ENCODE peak calls at places on chromosomes 16 and 17, in four cellular contexts. T is HCT116, L is HepG2, J is K562. H is an unnamed sample.

GRCh38 chr16:57530531-57531252 is 5.7 kb downstream of the CCDC102A start:
- DNase-seq in J (no peak), L (no peak), T (no peak), H (no peak)

GRCh38 chr17:70071127-70071526 is 3.9 kb upstream of the KCNJ16 start:
- DNase-seq in L (no peak), J (no peak), T (no peak), H (no peak)

GRCh38 chr16:76389126-76389525 is 111.9 kb downstream of the CNTNAP4 start:
- DNase-seq in J (no peak), L (no peak), T (no peak), H (no peak)

GRCh38 chr16:68342620-68343019 is 31.8 kb downstream of the PRMT7 start:
- DNase-seq in L (no peak), J (no peak), T (no peak), H (no peak)

GRCh38 chr16:58016841-58017446 is 8.6 kb upstream of the MMP15 start:
- DNase-seq in L (no peak), J (no peak), T (no peak), H (no peak)

GRCh38 chr16:57998484-57998883 is 2.0 kb downstream of the ZNF319 start:
- DNase-seq in L (no peak), J (peak), T (no peak), H (no peak)

GRCh38 chr17:15883617-15884111 is 61.3 kb upstream of the ADORA2B start:
- DNase-seq in L (no peak), J (peak), T (peak), H (peak)

GRCh38 chr17:38883592-38884526 is 14.0 kb downstream of the LASP1 start:
- DNase-seq in L (no peak), J (no peak), T (no peak), H (no peak)

GRCh38 chr16:25298165-25298872 is 40.7 kb upstream of the ZKSCAN2 start:
- DNase-seq in L (peak), T (no peak), J (no peak), H (peak)

GRCh38 chr17:21500064-21500463 is 123.9 kb downstream of the KCNJ12 start:
- DNase-seq in T (no peak), J (no peak), L (no peak), H (no peak)

GRCh38 chr17:42913981-42914617 is 13.5 kb downstream of the G6PC1 start:
- DNase-seq in L (no peak), J (no peak), T (no peak), H (no peak)

GRCh38 chr17:43477832-43478634 is 5.7 kb upstream of the DHX8 start:
- DNase-seq in J (no peak), T (no peak), L (peak), H (no peak)

GRCh38 chr17:78133971-78134898 is 3.7 kb downstream of the TMC8 start:
- DNase-seq in T (peak), L (peak), J (peak), H (no peak)

GRCh38 chr16:82137819-82138177 is 32.2 kb downstream of the MPHOSPH6 start:
- DNase-seq in J (peak), T (no peak), L (no peak), H (no peak)

GRCh38 chr16:78235168-78235800 is 135.8 kb downstream of the WWOX start:
- DNase-seq in L (peak), T (peak), J (peak), H (peak)

GRCh38 chr16:23435500-23435899 is 17.5 kb downstream of the COG7 start:
- DNase-seq in T (peak), J (peak), L (peak), H (no peak)

GRCh38 chr17:33262724-33263123 is 30.4 kb downstream of the ASIC2 start:
- DNase-seq in J (no peak), L (no peak), T (no peak), H (no peak)

GRCh38 chr17:43401293-43401692 is 2.5 kb downstream of the ARL4D start:
- DNase-seq in L (no peak), T (no peak), J (no peak), H (peak)

GRCh38 chr17:81968396-81968745 is 7.4 kb upstream of the NOTUM start:
- DNase-seq in L (no peak), J (no peak), T (no peak), H (no peak)

GRCh38 chr17:69434164-69434579 is 19.7 kb downstream of the MAP2K6 start:
- DNase-seq in J (no peak), L (no peak), T (no peak), H (no peak)

GRCh38 chr17:72397687-72398086 is 276.9 kb downstream of the SOX9 start:
- DNase-seq in J (no peak), L (no peak), T (no peak), H (no peak)

GRCh38 chr16:49528035-49528434 is 154.4 kb downstream of the C16orf78 start:
- DNase-seq in J (peak), T (no peak), L (no peak), H (no peak)

GRCh38 chr17:79034931-79035485 is 11.0 kb downstream of the C1QTNF1 start:
- DNase-seq in T (no peak), J (no peak), L (no peak), H (no peak)

GRCh38 chr17:49861150-49861884 is 13.4 kb upstream of the TAC4 start:
- DNase-seq in J (peak), T (no peak), L (peak), H (no peak)

GRCh38 chr17:20184977-20185619 is 175.9 kb downstream of the SPECC1 start:
- DNase-seq in L (no peak), J (peak), T (no peak), H (no peak)

GRCh38 chr17:32100971-32101631 is 41.2 kb upstream of the RHOT1 start:
- DNase-seq in L (no peak), J (no peak), T (no peak), H (no peak)

GRCh38 chr16:28524544-28525179 is 14.1 kb downstream of the NUPR1 start:
- DNase-seq in J (peak), T (no peak), L (no peak), H (no peak)

DNA sequence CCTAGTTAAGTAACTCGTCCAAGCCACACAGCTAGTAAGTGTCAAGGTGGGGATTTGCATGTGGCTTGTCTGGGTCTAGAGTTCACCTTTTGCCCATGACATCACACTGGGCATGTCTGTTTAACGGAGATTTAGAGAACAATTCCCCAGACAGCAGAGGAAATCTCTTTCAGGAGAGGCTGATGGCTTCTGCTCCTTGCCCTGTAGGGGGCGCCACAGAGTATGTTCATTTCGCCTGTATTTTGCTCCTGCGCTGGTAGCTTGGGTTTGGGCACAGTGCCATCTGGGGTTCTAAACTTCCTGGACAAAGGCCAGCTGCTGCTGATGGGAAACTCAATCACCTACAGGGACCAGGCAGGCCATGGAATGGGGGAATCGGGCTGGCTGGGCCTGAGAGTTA is 20.4 kb downstream of the OTOA start:
- DNase-seq in J (peak), L (peak), T (peak), H (no peak)
- TF ChIP-seq REST in J (no peak), L (no peak), T (no peak), H (no peak)

GRCh38 chr17:17774009-17774881 is 62.5 kb downstream of the SREBF1 start:
- DNase-seq in J (no peak), T (no peak), L (no peak), H (no peak)
- TF ChIP-seq CTCF in J (no peak), T (peak), L (no peak), H (no peak)

DNA sequence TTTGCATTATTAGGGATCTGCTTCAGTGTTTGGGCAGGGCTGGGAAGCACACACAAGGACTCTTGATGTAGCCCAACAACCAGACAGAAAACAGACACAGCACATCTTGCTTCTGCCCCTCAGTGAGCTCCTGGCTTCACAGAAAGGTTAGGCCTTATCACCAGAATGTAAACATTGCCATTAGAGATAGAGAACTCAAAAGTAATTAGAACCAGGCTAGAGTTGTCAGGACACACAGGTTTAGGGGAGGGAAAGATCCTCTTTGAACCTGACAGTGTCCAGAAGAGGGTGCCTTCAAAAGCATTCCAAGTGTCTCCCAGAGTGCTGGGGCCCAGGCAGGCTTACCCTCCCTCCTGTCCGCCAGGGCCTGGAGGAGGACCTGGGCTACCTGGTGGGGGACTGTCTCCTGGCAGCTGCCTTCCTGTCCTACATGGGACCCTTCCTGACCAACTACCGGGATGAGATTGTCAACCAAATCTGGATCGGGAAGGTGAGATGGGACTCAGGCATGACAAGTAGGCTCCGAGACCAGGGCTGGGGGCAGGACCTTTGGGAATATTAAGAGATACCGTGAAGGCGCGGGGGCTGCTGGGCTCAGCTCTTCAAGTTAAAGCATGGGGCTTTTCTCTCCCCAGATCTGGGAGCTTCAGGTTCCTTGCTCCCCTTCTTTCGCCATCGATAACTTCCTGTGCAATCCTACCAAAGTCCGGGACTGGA is 16.9 kb upstream of the KDM6B start:
- DNase-seq in J (no peak), L (no peak), T (no peak), H (no peak)
- TF ChIP-seq TCF7L2 in J (no peak), L (no peak), T (no peak), H (no peak)

DNA sequence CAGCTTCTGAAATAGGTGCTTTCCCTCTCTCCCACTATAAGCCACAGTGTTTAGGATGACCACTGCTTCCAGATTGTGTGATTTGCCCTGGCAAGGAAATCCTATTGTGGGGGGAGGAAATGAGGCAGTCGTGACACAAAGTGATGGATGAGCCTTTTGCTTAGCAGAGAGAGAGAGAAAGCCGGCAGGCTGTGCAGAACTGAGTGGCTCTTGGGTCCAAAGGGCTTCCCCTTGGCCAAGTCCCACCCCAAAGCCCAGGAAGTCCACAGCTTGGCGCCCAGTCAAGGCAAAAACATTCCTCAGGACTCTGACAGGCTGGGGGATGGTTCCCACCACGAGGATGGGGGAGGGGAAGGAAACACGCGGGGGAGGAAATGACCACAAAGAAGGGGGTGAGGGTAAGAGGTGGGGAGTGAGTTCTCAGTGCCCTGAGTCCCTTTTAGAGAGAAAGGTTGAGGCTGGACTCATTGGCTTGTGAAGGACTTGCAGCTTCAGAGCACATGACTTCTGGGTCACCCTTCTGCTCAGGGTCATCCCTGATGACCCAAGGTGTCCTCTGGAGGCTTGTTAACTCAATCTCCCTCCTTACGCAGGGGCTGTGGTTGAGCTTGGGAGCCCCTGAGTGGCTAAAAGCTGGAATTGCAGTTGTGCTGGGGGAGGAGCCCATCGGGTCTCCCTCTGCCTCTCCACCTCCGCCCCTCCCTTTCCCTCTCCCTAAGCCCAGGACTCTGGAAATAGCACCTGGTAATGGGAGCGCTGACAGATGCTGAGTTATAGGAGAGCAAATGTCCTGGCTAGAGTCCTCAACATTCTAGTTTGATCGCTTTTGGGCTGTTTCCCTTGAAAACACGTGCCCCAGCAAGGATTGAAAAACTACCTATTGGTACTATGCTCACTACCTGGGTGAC is 10.3 kb upstream of the MSL1 start:
- DNase-seq in T (peak), J (peak), L (peak), H (peak)
- TF ChIP-seq REST in T (no peak), J (peak), L (no peak), H (no peak)

DNA sequence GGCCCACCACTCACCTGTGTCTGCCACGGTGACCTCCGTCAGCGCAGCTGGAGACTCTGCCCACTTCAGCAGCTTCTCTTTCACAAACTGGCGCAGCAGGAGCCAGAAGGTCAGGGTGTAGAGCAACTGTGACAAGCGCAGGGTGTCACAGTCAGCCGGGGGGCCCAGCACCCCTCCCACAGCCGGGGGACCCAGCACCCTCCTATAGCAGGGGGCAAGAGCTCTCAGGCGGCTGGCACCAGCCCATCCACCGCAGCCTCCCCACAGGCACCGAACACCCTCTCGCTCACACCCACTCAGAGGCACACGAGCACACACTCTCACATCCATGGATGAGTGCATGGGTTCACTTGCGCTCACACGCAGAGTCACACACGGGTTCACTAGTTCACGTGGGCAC is 28.8 kb downstream of the CTU2 start:
- DNase-seq in J (no peak), L (no peak), T (no peak), H (no peak)
- TF ChIP-seq CTCF in J (no peak), L (no peak), T (no peak), H (no peak)

GRCh38 chr17:80187493-80187892 is 17.7 kb downstream of the CARD14 start:
- DNase-seq in L (no peak), T (no peak), J (no peak), H (no peak)
- TF ChIP-seq TCF7L2 in L (no peak), T (no peak), J (no peak), H (no peak)

H was measured in Panc1.